ENCODE peak calls at places on chromosome 1, in eight cellular contexts. P, W, Z, T, K, J, C and A are unnamed samples.

GRCh38 chr1:6971048-6971447 is 185.8 kb downstream of the CAMTA1 start:
- DNase-seq in Z (no peak), T (no peak), K (no peak), C (no peak), J (no peak), W (no peak), P (no peak), A (no peak)

GRCh38 chr1:164731161-164731747 is 172.3 kb downstream of the PBX1 start:
- DNase-seq in C (no peak), T (no peak), J (no peak), Z (no peak), W (no peak), P (no peak), K (no peak), A (no peak)

GRCh38 chr1:20322825-20323612 is 32.3 kb downstream of the VWA5B1 start:
- DNase-seq in T (no peak), C (no peak), J (no peak), P (no peak), W (no peak), Z (no peak), K (no peak), A (no peak)

GRCh38 chr1:53390736-53391135 is 62.9 kb upstream of the LRP8 start:
- DNase-seq in T (no peak), C (no peak), K (no peak), W (no peak), P (no peak), J (no peak), Z (no peak), A (no peak)

GRCh38 chr1:153395136-153395685 is 4.3 kb upstream of the S100A8 start:
- DNase-seq in J (no peak), K (peak; percentile 37), T (no peak), Z (peak; percentile 79), C (no peak), P (no peak), W (no peak), A (no peak)

GRCh38 chr1:27992271-27992670 is 32.5 kb downstream of the XKR8 start:
- DNase-seq in C (no peak), T (no peak), W (no peak), P (peak; percentile 20), Z (no peak), K (no peak), J (no peak), A (no peak)

GRCh38 chr1:61051455-61052392 is 30.6 kb upstream of the NFIA start:
- DNase-seq in W (no peak), K (peak; percentile 39), T (no peak), P (peak; percentile 40), C (no peak), Z (no peak), J (no peak), A (no peak)

GRCh38 chr1:16145030-16145987 is 10.6 kb downstream of the EPHA2 start:
- DNase-seq in K (peak; percentile 90), C (peak; percentile 74), P (peak; percentile 89), J (no peak), W (no peak), T (no peak), Z (peak; percentile 91), A (peak; percentile 35)

GRCh38 chr1:27716262-27716895 is 9.4 kb upstream of the FAM76A start:
- DNase-seq in T (no peak), W (no peak), K (no peak), J (no peak), P (no peak), C (no peak), Z (no peak), A (no peak)

GRCh38 chr1:200707116-200707515 is 31.6 kb upstream of the CAMSAP2 start:
- DNase-seq in P (no peak), T (no peak), K (no peak), W (no peak), J (no peak), Z (no peak), C (no peak), A (no peak)

GRCh38 chr1:38029725-38030511 is 16.7 kb downstream of the POU3F1 start:
- DNase-seq in T (no peak), K (peak; percentile 51), C (no peak), J (no peak), Z (peak; percentile 86), W (no peak), P (no peak), A (no peak)

GRCh38 chr1:87961992-87962391 is 633.3 kb downstream of the LMO4 start:
- DNase-seq in T (no peak), K (no peak), Z (no peak), W (no peak), P (no peak), C (no peak), J (no peak), A (no peak)

GRCh38 chr1:44422161-44422560 is 17.1 kb downstream of the RNF220 start:
- DNase-seq in J (no peak), K (no peak), C (no peak), P (peak; percentile 30), W (no peak), Z (no peak), T (no peak), A (no peak)

GRCh38 chr1:247496581-247497285 is 38.8 kb upstream of the OR2B11 start:
- DNase-seq in J (no peak), Z (no peak), C (no peak), T (no peak), P (no peak), K (no peak), W (no peak), A (no peak)

GRCh38 chr1:16352842-16353535 is 709 bp upstream of the FBXO42 start:
- DNase-seq in J (no peak), Z (no peak), T (no peak), P (no peak), W (no peak), C (no peak), K (no peak), A (no peak)

GRCh38 chr1:181345146-181345545 is 138.2 kb upstream of the CACNA1E start:
- DNase-seq in Z (no peak), P (no peak), K (no peak), T (no peak), C (no peak), W (no peak), J (no peak), A (no peak)

DNA sequence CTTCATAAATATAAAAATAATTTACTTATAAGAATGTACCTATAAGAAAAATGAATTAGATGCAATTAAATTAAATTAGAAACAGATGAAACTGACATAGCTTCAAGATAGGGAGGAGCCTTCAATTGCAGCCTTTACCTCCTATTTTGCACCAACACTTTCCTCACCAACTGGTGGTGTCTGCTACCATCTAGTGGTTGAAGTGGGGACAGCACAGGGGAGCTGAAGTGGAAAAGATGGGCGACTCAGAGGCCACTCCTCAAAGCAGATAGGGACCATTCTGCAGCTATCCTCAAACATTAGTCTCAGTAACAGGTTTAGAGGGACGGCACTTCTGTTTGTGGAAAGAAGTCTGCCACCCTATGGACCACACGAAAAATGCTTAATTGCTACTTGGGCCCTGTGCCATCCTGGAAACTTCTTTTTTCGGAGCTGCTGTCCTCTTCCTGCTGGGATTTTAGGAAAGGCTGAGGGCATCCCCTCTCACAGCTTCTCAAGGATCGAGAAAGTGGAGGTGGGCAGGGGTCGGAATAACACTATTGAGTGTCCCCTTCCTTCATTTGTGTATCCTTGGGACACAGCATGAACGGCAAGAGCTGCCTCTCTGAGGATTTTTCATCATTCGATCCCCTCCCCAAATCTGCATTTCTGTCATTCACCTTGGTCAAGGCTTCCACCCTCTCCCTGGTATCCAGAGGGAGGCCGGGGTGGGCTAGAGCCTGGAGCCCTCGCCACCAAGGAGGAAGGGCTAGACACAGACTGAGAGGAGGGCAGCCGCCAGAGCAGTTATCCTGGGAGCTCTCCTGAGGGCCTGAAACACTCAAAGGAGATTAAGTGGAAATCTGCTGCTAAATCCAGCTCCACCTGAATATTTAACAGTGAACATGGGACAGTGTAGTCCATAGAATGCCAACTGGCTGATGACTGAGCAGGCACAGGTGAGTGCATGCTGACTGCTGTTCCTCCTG is 9.6 kb downstream of the PROK1 start:
- DNase-seq in T (peak; percentile 85), J (peak; percentile 81), P (peak; percentile 60), K (peak; percentile 59), W (peak; percentile 65), Z (peak; percentile 62), C (peak; percentile 48), A (no peak)
- TF ChIP-seq CTCF in T (peak; percentile 96), J (peak; percentile 95), P (peak; percentile 97), K (peak; percentile 97), W (peak; percentile 88), Z (peak; percentile 99), C (peak; percentile 95), A (peak; percentile 95)

GRCh38 chr1:172443666-172444453 is at the start of gene PIGC:
- DNase-seq in T (peak; percentile 91), J (peak; percentile 81), Z (peak; percentile 73), W (peak; percentile 75), P (peak; percentile 89), K (peak; percentile 91), C (peak; percentile 78), A (peak; percentile 24)
- TF ChIP-seq CTCF in T (peak; percentile 90), J (peak; percentile 90), Z (peak; percentile 74), W (peak; percentile 82), P (peak; percentile 80), K (peak; percentile 91), C (peak; percentile 92), A (peak; percentile 82)

GRCh38 chr1:161074676-161075368 is 5.1 kb upstream of the ARHGAP30 start:
- DNase-seq in Z (peak; percentile 98), W (no peak), P (no peak), T (no peak), J (no peak), K (no peak), C (no peak), A (no peak)

GRCh38 chr1:161073474-161074121 is 3.9 kb upstream of the ARHGAP30 start:
- DNase-seq in T (no peak), K (no peak), Z (peak; percentile 73), P (no peak), J (no peak), C (no peak), W (no peak), A (no peak)

GRCh38 chr1:161077426-161077825 is 7.7 kb upstream of the ARHGAP30 start:
- DNase-seq in W (no peak), T (no peak), C (no peak), P (no peak), K (no peak), Z (no peak), J (no peak), A (no peak)

GRCh38 chr1:161079436-161080110 is 9.8 kb downstream of the NECTIN4 start:
- DNase-seq in P (no peak), Z (no peak), J (no peak), W (no peak), T (no peak), C (no peak), K (no peak), A (no peak)

GRCh38 chr1:161076410-161076809 is 6.7 kb upstream of the ARHGAP30 start:
- DNase-seq in P (no peak), J (no peak), W (no peak), Z (peak; percentile 56), T (no peak), C (no peak), K (no peak), A (no peak)
- TF ChIP-seq CTCF in P (no peak), J (no peak), W (no peak), Z (no peak), T (no peak), C (no peak), K (no peak), A (no peak)

GRCh38 chr1:157363660-157364140 is 188.6 kb downstream of the FCRL5 start:
- DNase-seq in J (no peak), K (no peak), C (peak; percentile 12), Z (peak; percentile 17), W (no peak), T (no peak), P (no peak), A (no peak)
- TF ChIP-seq CTCF in J (peak; percentile 61), K (peak; percentile 53), C (peak; percentile 71), Z (peak; percentile 60), W (no peak), T (peak; percentile 56), P (no peak), A (peak; percentile 20)